ENCODE peak calls at places on chromosomes 12 and 14, in four cellular contexts. V is NCI-H1436 treated with DMSO at 0.1 percent for 48 hours, X is T-helper 9 cell, O is NCI-H2029. A is an unnamed sample.
A peak's percentile ranks its signal among the peaks of the same experiment; 100 is the strongest.

GRCh38 chr12:57548488-57548887 is 1.4 kb upstream of the KIF5A start:
- DNase-seq in X (no peak), O (no peak), V (no peak), A (no peak)

GRCh38 chr12:3273409-3273853 is 196.3 kb downstream of the TSPAN9 start:
- DNase-seq in V (no peak), X (no peak), O (no peak), A (no peak)

GRCh38 chr12:101619868-101620761 is 25.3 kb downstream of the MYBPC1 start:
- DNase-seq in X (no peak), V (no peak), O (no peak), A (no peak)

GRCh38 chr12:120887253-120888043 is 16.7 kb downstream of the SPPL3 start:
- DNase-seq in X (no peak), V (no peak), O (no peak), A (no peak)

GRCh38 chr14:59297070-59297766 is 108.8 kb downstream of the DAAM1 start:
- DNase-seq in V (no peak), O (no peak), X (no peak), A (no peak)

GRCh38 chr12:87383705-87384104 is 645.5 kb downstream of the C12orf50 start:
- DNase-seq in X (no peak), V (no peak), O (no peak), A (no peak)

GRCh38 chr12:15151141-15152091 is 69.8 kb downstream of the RERG start:
- DNase-seq in X (no peak), O (no peak), V (no peak), A (peak; percentile 3)

GRCh38 chr12:6452908-6453630 is 1.2 kb downstream of the TAPBPL start:
- DNase-seq in O (no peak), X (no peak), V (no peak), A (peak; percentile 76)

GRCh38 chr12:32034045-32034444 is 72.6 kb upstream of the BICD1 start:
- DNase-seq in X (no peak), V (no peak), O (no peak), A (no peak)

GRCh38 chr14:93712838-93713724 is 75.2 kb downstream of the PRIMA1 start:
- DNase-seq in V (no peak), O (no peak), X (no peak), A (no peak)

GRCh38 chr12:91633734-91634357 is 451.2 kb upstream of the DCN start:
- DNase-seq in O (no peak), X (no peak), V (no peak), A (no peak)

GRCh38 chr12:93080452-93080851 is 151.4 kb upstream of the EEA1 start:
- DNase-seq in O (no peak), V (no peak), X (no peak), A (no peak)

GRCh38 chr12:7092229-7092985 is at the start of gene C1R:
- DNase-seq in O (no peak), X (peak; percentile 72), V (no peak), A (peak; percentile 70)

GRCh38 chr14:76203086-76204001 is 51.6 kb downstream of the GPATCH2L start:
- DNase-seq in X (no peak), V (no peak), O (no peak), A (peak; percentile 88)

GRCh38 chr14:42671636-42672035 is 1065.0 kb downstream of the LRFN5 start:
- DNase-seq in X (no peak), O (no peak), V (no peak), A (no peak)

GRCh38 chr14:103057372-103058208 is at the start of gene CDC42BPB:
- DNase-seq in O (peak; percentile 62), V (no peak), X (peak; percentile 48), A (peak; percentile 93)

GRCh38 chr12:45231515-45232145 is 15.7 kb downstream of the ANO6 start:
- DNase-seq in O (peak; percentile 6), X (no peak), V (no peak), A (no peak)

GRCh38 chr12:51318846-51319570 is 5.0 kb downstream of the BIN2 start:
- DNase-seq in O (no peak), X (peak; percentile 14), V (no peak), A (peak; percentile 79)

GRCh38 chr12:70365398-70365647 is 767 bp upstream of the KCNMB4 start:
- DNase-seq in O (no peak), X (no peak), V (no peak), A (no peak)

GRCh38 chr14:94045563-94046345 is 19.6 kb downstream of the OTUB2 start:
- DNase-seq in V (no peak), X (no peak), O (no peak), A (no peak)

GRCh38 chr12:52186135-52186840 is 5.5 kb downstream of the KRT80 start:
- DNase-seq in V (no peak), X (no peak), O (no peak), A (no peak)

GRCh38 chr14:90114554-90114953 is 52.8 kb downstream of the KCNK13 start:
- DNase-seq in V (no peak), X (no peak), O (no peak), A (no peak)

GRCh38 chr14:55458800-55459577 is 18.6 kb upstream of the TBPL2 start:
- DNase-seq in O (no peak), X (no peak), V (no peak), A (peak; percentile 68)

GRCh38 chr12:106128526-106129430 is 10.0 kb downstream of the NUAK1 start:
- DNase-seq in X (no peak), V (no peak), O (peak; percentile 62), A (no peak)

GRCh38 chr14:61894452-61895077 is 132.3 kb downstream of the SNAPC1 start:
- DNase-seq in V (peak; percentile 47), O (peak; percentile 79), X (peak; percentile 26), A (peak; percentile 78)

GRCh38 chr12:85633491-85633890 is 202.7 kb downstream of the RASSF9 start:
- DNase-seq in O (no peak), V (no peak), X (no peak), A (no peak)

GRCh38 chr14:54133896-54134295 is 177.3 kb upstream of the BMP4 start:
- DNase-seq in V (no peak), O (no peak), X (no peak), A (no peak)

GRCh38 chr12:111251099-111251498 is 117.8 kb downstream of the PHETA1 start:
- DNase-seq in X (no peak), O (no peak), V (no peak), A (no peak)

GRCh38 chr14:102928412-102929348 is 6.2 kb downstream of the AMN start:
- DNase-seq in O (peak; percentile 26), X (peak; percentile 73), V (peak; percentile 8), A (peak; percentile 84)

GRCh38 chr12:128830505-128830893 is 6.7 kb upstream of the SLC15A4 start:
- DNase-seq in O (no peak), X (no peak), V (no peak), A (peak; percentile 92)

GRCh38 chr12:107431942-107432341 is 253.7 kb upstream of the PWP1 start:
- DNase-seq in X (no peak), V (no peak), O (no peak), A (peak; percentile 8)

GRCh38 chr14:72906879-72907278 is 13.0 kb upstream of the DPF3 start:
- DNase-seq in V (no peak), O (no peak), X (no peak), A (peak; percentile 47)

GRCh38 chr12:27911397-27911796 is 61.1 kb downstream of the PTHLH start:
- DNase-seq in X (no peak), O (no peak), V (no peak), A (no peak)

GRCh38 chr14:81509838-81510452 is 23.7 kb downstream of the SEL1L start:
- DNase-seq in O (no peak), X (no peak), V (no peak), A (no peak)

GRCh38 chr12:55705802-55706402 is 1.8 kb downstream of the ITGA7 start:
- DNase-seq in O (no peak), V (no peak), X (peak; percentile 22), A (peak; percentile 29)

GRCh38 chr12:114769634-114770033 is 85.7 kb upstream of the TBX3 start:
- DNase-seq in V (no peak), O (no peak), X (no peak), A (no peak)

GRCh38 chr12:3655331-3655900 is 97.5 kb downstream of the CRACR2A start:
- DNase-seq in X (no peak), O (peak; percentile 56), V (no peak), A (peak; percentile 19)

GRCh38 chr12:72511906-72512305 is 239.7 kb downstream of the TRHDE start:
- DNase-seq in X (no peak), V (no peak), O (no peak), A (no peak)

GRCh38 chr12:32395031-32395430 is 4.3 kb upstream of the FGD4 start:
- DNase-seq in O (no peak), V (no peak), X (no peak), A (no peak)

A was measured in GM12865.